ENCODE peak calls at places on chromosomes 16 and 17, in eight cellular contexts. One of them, this sample, is unnamed.

GRCh38 chr17:49548506-49549310 is 27.0 kb upstream of the NXPH3 start:
- DNase-seq in adipocyte: peak
- DNase-seq in GM12864: no peak
- DNase-seq in AG04450: no peak
- DNase-seq in hepatocyte: peak
- DNase-seq in psoas muscle: no peak
- DNase-seq in left ventricle myocardium inferior: peak
- DNase-seq in cardiac muscle cell: peak
- DNase-seq in this sample: no peak

GRCh38 chr16:50747206-50747956 is 5.5 kb downstream of the CYLD start:
- DNase-seq in adipocyte: no peak
- DNase-seq in GM12864: peak
- DNase-seq in AG04450: no peak
- DNase-seq in hepatocyte: no peak
- DNase-seq in psoas muscle: no peak
- DNase-seq in left ventricle myocardium inferior: no peak
- DNase-seq in cardiac muscle cell: peak
- DNase-seq in this sample: no peak

GRCh38 chr16:48462146-48462740 is 77.0 kb upstream of the SIAH1 start:
- DNase-seq in adipocyte: no peak
- DNase-seq in GM12864: no peak
- DNase-seq in AG04450: no peak
- DNase-seq in hepatocyte: no peak
- DNase-seq in psoas muscle: no peak
- DNase-seq in left ventricle myocardium inferior: no peak
- DNase-seq in cardiac muscle cell: peak
- DNase-seq in this sample: no peak

GRCh38 chr17:83132251-83133081 is 53.1 kb downstream of the METRNL start:
- DNase-seq in adipocyte: no peak
- DNase-seq in GM12864: no peak
- DNase-seq in AG04450: no peak
- DNase-seq in hepatocyte: no peak
- DNase-seq in psoas muscle: no peak
- DNase-seq in left ventricle myocardium inferior: peak
- DNase-seq in cardiac muscle cell: no peak
- DNase-seq in this sample: no peak

GRCh38 chr17:48843172-48843900 is 12.5 kb downstream of the CALCOCO2 start:
- DNase-seq in adipocyte: peak
- DNase-seq in GM12864: no peak
- DNase-seq in AG04450: no peak
- DNase-seq in hepatocyte: no peak
- DNase-seq in psoas muscle: no peak
- DNase-seq in left ventricle myocardium inferior: no peak
- DNase-seq in cardiac muscle cell: no peak
- DNase-seq in this sample: no peak

GRCh38 chr17:44309472-44309871 is 1.1 kb downstream of the RUNDC3A start:
- DNase-seq in adipocyte: no peak
- DNase-seq in GM12864: no peak
- DNase-seq in AG04450: no peak
- DNase-seq in hepatocyte: no peak
- DNase-seq in psoas muscle: no peak
- DNase-seq in left ventricle myocardium inferior: no peak
- DNase-seq in cardiac muscle cell: no peak
- DNase-seq in this sample: no peak

GRCh38 chr16:72372082-72372615 is 200.2 kb upstream of the PMFBP1 start:
- DNase-seq in adipocyte: no peak
- DNase-seq in GM12864: no peak
- DNase-seq in AG04450: no peak
- DNase-seq in hepatocyte: no peak
- DNase-seq in psoas muscle: no peak
- DNase-seq in left ventricle myocardium inferior: no peak
- DNase-seq in cardiac muscle cell: peak
- DNase-seq in this sample: no peak

GRCh38 chr16:55330726-55331647 is 7.0 kb downstream of the IRX6 start:
- DNase-seq in adipocyte: no peak
- DNase-seq in GM12864: no peak
- DNase-seq in AG04450: no peak
- DNase-seq in hepatocyte: no peak
- DNase-seq in psoas muscle: no peak
- DNase-seq in left ventricle myocardium inferior: no peak
- DNase-seq in cardiac muscle cell: no peak
- DNase-seq in this sample: no peak

GRCh38 chr17:45155483-45155882 is 6.2 kb upstream of the HEXIM2 start:
- DNase-seq in adipocyte: no peak
- DNase-seq in GM12864: no peak
- DNase-seq in AG04450: no peak
- DNase-seq in hepatocyte: no peak
- DNase-seq in psoas muscle: no peak
- DNase-seq in left ventricle myocardium inferior: no peak
- DNase-seq in cardiac muscle cell: no peak
- DNase-seq in this sample: no peak

GRCh38 chr16:10896723-10897122 is 19.7 kb downstream of the CIITA start:
- DNase-seq in adipocyte: no peak
- DNase-seq in GM12864: no peak
- DNase-seq in AG04450: no peak
- DNase-seq in hepatocyte: no peak
- DNase-seq in psoas muscle: no peak
- DNase-seq in left ventricle myocardium inferior: no peak
- DNase-seq in cardiac muscle cell: no peak
- DNase-seq in this sample: no peak

GRCh38 chr16:75195811-75196790 is 10.9 kb downstream of the CTRB2 start:
- DNase-seq in adipocyte: no peak
- DNase-seq in GM12864: no peak
- DNase-seq in AG04450: no peak
- DNase-seq in hepatocyte: no peak
- DNase-seq in psoas muscle: no peak
- DNase-seq in left ventricle myocardium inferior: no peak
- DNase-seq in cardiac muscle cell: no peak
- DNase-seq in this sample: no peak

GRCh38 chr17:21287703-21288449 is 3.4 kb downstream of the MAP2K3 start:
- DNase-seq in adipocyte: peak
- DNase-seq in GM12864: peak
- DNase-seq in AG04450: peak
- DNase-seq in hepatocyte: peak
- DNase-seq in psoas muscle: peak
- DNase-seq in left ventricle myocardium inferior: peak
- DNase-seq in cardiac muscle cell: peak
- DNase-seq in this sample: peak

GRCh38 chr16:86509759-86510464 is 415 bp upstream of the FOXF1 start:
- DNase-seq in adipocyte: peak
- DNase-seq in GM12864: no peak
- DNase-seq in AG04450: peak
- DNase-seq in hepatocyte: peak
- DNase-seq in psoas muscle: peak
- DNase-seq in left ventricle myocardium inferior: peak
- DNase-seq in cardiac muscle cell: peak
- DNase-seq in this sample: no peak

GRCh38 chr16:27107185-27107592 is 40.5 kb downstream of the C16orf82 start:
- DNase-seq in adipocyte: no peak
- DNase-seq in GM12864: no peak
- DNase-seq in AG04450: no peak
- DNase-seq in hepatocyte: peak
- DNase-seq in psoas muscle: no peak
- DNase-seq in left ventricle myocardium inferior: no peak
- DNase-seq in cardiac muscle cell: no peak
- DNase-seq in this sample: no peak

GRCh38 chr17:75088902-75089417 is 1.2 kb downstream of the SLC16A5 start:
- DNase-seq in adipocyte: no peak
- DNase-seq in GM12864: no peak
- DNase-seq in AG04450: no peak
- DNase-seq in hepatocyte: peak
- DNase-seq in psoas muscle: no peak
- DNase-seq in left ventricle myocardium inferior: no peak
- DNase-seq in cardiac muscle cell: no peak
- DNase-seq in this sample: no peak

GRCh38 chr17:67019126-67019507 is 25.2 kb upstream of the CACNG1 start:
- DNase-seq in adipocyte: peak
- DNase-seq in GM12864: no peak
- DNase-seq in AG04450: no peak
- DNase-seq in hepatocyte: no peak
- DNase-seq in psoas muscle: no peak
- DNase-seq in left ventricle myocardium inferior: no peak
- DNase-seq in cardiac muscle cell: no peak
- DNase-seq in this sample: no peak

GRCh38 chr17:27882162-27882840 is 10.9 kb downstream of the LYRM9 start:
- DNase-seq in adipocyte: no peak
- DNase-seq in GM12864: no peak
- DNase-seq in AG04450: no peak
- DNase-seq in hepatocyte: no peak
- DNase-seq in psoas muscle: no peak
- DNase-seq in left ventricle myocardium inferior: no peak
- DNase-seq in cardiac muscle cell: no peak
- DNase-seq in this sample: no peak

GRCh38 chr16:526181-527014 is 1.1 kb upstream of the CAPN15 start:
- DNase-seq in adipocyte: peak
- DNase-seq in GM12864: no peak
- DNase-seq in AG04450: no peak
- DNase-seq in hepatocyte: peak
- DNase-seq in psoas muscle: no peak
- DNase-seq in left ventricle myocardium inferior: peak
- DNase-seq in cardiac muscle cell: peak
- DNase-seq in this sample: no peak

GRCh38 chr17:18920911-18921441 is 31.0 kb upstream of the SLC5A10 start:
- DNase-seq in adipocyte: no peak
- DNase-seq in GM12864: peak
- DNase-seq in AG04450: no peak
- DNase-seq in hepatocyte: no peak
- DNase-seq in psoas muscle: no peak
- DNase-seq in left ventricle myocardium inferior: no peak
- DNase-seq in cardiac muscle cell: peak
- DNase-seq in this sample: no peak

GRCh38 chr17:19386276-19386863 is 620 bp downstream of the MFAP4 start:
- DNase-seq in adipocyte: peak
- DNase-seq in GM12864: no peak
- DNase-seq in AG04450: peak
- DNase-seq in hepatocyte: peak
- DNase-seq in psoas muscle: peak
- DNase-seq in left ventricle myocardium inferior: peak
- DNase-seq in cardiac muscle cell: peak
- DNase-seq in this sample: peak

GRCh38 chr16:49653577-49653976 is 202.3 kb downstream of the ZNF423 start:
- DNase-seq in adipocyte: no peak
- DNase-seq in GM12864: no peak
- DNase-seq in AG04450: no peak
- DNase-seq in hepatocyte: no peak
- DNase-seq in psoas muscle: no peak
- DNase-seq in left ventricle myocardium inferior: no peak
- DNase-seq in cardiac muscle cell: no peak
- DNase-seq in this sample: no peak
- H3K4me3 ChIP-seq in adipocyte: no peak
- H3K4me3 ChIP-seq in GM12864: no peak
- H3K4me3 ChIP-seq in AG04450: no peak
- H3K4me3 ChIP-seq in hepatocyte: no peak
- H3K4me3 ChIP-seq in psoas muscle: no peak
- H3K4me3 ChIP-seq in left ventricle myocardium inferior: no peak
- H3K4me3 ChIP-seq in cardiac muscle cell: no peak
- H3K4me3 ChIP-seq in this sample: no peak

GRCh38 chr16:66619534-66620418 is 15.3 kb downstream of the CMTM3 start:
- DNase-seq in adipocyte: peak
- DNase-seq in GM12864: no peak
- DNase-seq in AG04450: no peak
- DNase-seq in hepatocyte: no peak
- DNase-seq in psoas muscle: no peak
- DNase-seq in left ventricle myocardium inferior: no peak
- DNase-seq in cardiac muscle cell: peak
- DNase-seq in this sample: peak
- H3K4me3 ChIP-seq in adipocyte: peak
- H3K4me3 ChIP-seq in GM12864: no peak
- H3K4me3 ChIP-seq in AG04450: no peak
- H3K4me3 ChIP-seq in hepatocyte: no peak
- H3K4me3 ChIP-seq in psoas muscle: no peak
- H3K4me3 ChIP-seq in left ventricle myocardium inferior: no peak
- H3K4me3 ChIP-seq in cardiac muscle cell: no peak
- H3K4me3 ChIP-seq in this sample: no peak

GRCh38 chr17:63434951-63435571 is 11.0 kb downstream of the CYB561 start:
- DNase-seq in adipocyte: peak
- DNase-seq in GM12864: no peak
- DNase-seq in AG04450: no peak
- DNase-seq in hepatocyte: no peak
- DNase-seq in psoas muscle: peak
- DNase-seq in left ventricle myocardium inferior: peak
- DNase-seq in cardiac muscle cell: peak
- DNase-seq in this sample: no peak
- H3K4me3 ChIP-seq in adipocyte: peak
- H3K4me3 ChIP-seq in GM12864: no peak
- H3K4me3 ChIP-seq in AG04450: no peak
- H3K4me3 ChIP-seq in hepatocyte: no peak
- H3K4me3 ChIP-seq in psoas muscle: no peak
- H3K4me3 ChIP-seq in left ventricle myocardium inferior: peak
- H3K4me3 ChIP-seq in cardiac muscle cell: no peak
- H3K4me3 ChIP-seq in this sample: no peak

GRCh38 chr17:39737761-39738567 is at the start of gene GRB7:
- DNase-seq in adipocyte: no peak
- DNase-seq in GM12864: no peak
- DNase-seq in AG04450: no peak
- DNase-seq in hepatocyte: peak
- DNase-seq in psoas muscle: no peak
- DNase-seq in left ventricle myocardium inferior: no peak
- DNase-seq in cardiac muscle cell: no peak
- DNase-seq in this sample: no peak

GRCh38 chr17:39739020-39739884 is 1.5 kb downstream of the GRB7 start:
- DNase-seq in adipocyte: peak
- DNase-seq in GM12864: no peak
- DNase-seq in AG04450: no peak
- DNase-seq in hepatocyte: peak
- DNase-seq in psoas muscle: no peak
- DNase-seq in left ventricle myocardium inferior: no peak
- DNase-seq in cardiac muscle cell: no peak
- DNase-seq in this sample: no peak

GRCh38 chr17:39738568-39738901 is 797 bp downstream of the GRB7 start:
- DNase-seq in adipocyte: no peak
- DNase-seq in GM12864: no peak
- DNase-seq in AG04450: no peak
- DNase-seq in hepatocyte: peak
- DNase-seq in psoas muscle: no peak
- DNase-seq in left ventricle myocardium inferior: no peak
- DNase-seq in cardiac muscle cell: no peak
- DNase-seq in this sample: no peak

GRCh38 chr17:39740357-39741111 is 2.8 kb downstream of the GRB7 start:
- DNase-seq in adipocyte: no peak
- DNase-seq in GM12864: no peak
- DNase-seq in AG04450: no peak
- DNase-seq in hepatocyte: peak
- DNase-seq in psoas muscle: no peak
- DNase-seq in left ventricle myocardium inferior: no peak
- DNase-seq in cardiac muscle cell: peak
- DNase-seq in this sample: peak

DNA sequence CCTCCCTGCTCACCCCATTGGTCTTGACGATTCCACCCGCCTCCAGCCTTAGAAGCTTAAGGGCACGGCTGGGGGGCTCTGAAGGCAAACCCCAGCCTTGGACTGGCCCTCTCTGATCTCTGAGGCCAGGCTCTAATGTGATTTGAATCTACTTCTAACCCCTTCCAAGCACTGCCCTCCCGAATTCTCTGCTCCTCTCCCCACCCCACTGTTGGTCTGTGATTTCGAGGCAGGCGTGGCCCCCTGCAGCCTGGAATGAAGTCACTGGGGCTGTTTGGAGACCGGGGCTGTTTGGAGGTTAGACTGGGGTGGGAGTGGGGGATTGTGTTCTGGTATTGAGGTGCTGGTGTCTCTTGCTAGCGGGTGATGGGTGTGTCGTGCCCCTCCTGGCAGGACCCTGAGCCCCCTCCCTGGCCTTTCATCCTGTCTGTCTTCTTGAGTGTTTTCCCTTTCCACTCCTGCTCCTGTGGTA is 2.2 kb downstream of the GRB7 start:
- DNase-seq in adipocyte: no peak
- DNase-seq in GM12864: no peak
- DNase-seq in AG04450: no peak
- DNase-seq in hepatocyte: peak
- DNase-seq in psoas muscle: no peak
- DNase-seq in left ventricle myocardium inferior: no peak
- DNase-seq in cardiac muscle cell: no peak
- DNase-seq in this sample: no peak
- H3K4me3 ChIP-seq in adipocyte: no peak
- H3K4me3 ChIP-seq in GM12864: no peak
- H3K4me3 ChIP-seq in AG04450: no peak
- H3K4me3 ChIP-seq in hepatocyte: peak
- H3K4me3 ChIP-seq in psoas muscle: no peak
- H3K4me3 ChIP-seq in left ventricle myocardium inferior: peak
- H3K4me3 ChIP-seq in cardiac muscle cell: no peak
- H3K4me3 ChIP-seq in this sample: peak

This sample was measured in kidney epithelial cell.